ENCODE peak calls at places on chromosomes 7 and 10, in five cellular contexts. S, L, E, Q and F are unnamed samples.

GRCh38 chr10:44008270-44008916 is 359.7 kb upstream of the ZNF32 start:
- DNase-seq in Q (peak; percentile 63), E (no peak), L (peak; percentile 18), S (no peak), F (peak; percentile 60)

GRCh38 chr10:63825111-63825510 is 303.9 kb downstream of the REEP3 start:
- DNase-seq in E (no peak), S (no peak), L (no peak), Q (peak; percentile 43), F (peak; percentile 34)

GRCh38 chr7:67470256-67470751 is 473.7 kb downstream of the TYW1 start:
- DNase-seq in E (peak; percentile 71), Q (no peak), S (peak; percentile 82), L (no peak), F (no peak)

GRCh38 chr10:29461042-29461441 is 172.2 kb downstream of the LYZL1 start:
- DNase-seq in L (no peak), E (no peak), Q (no peak), S (no peak), F (no peak)

GRCh38 chr10:78047314-78047891 is 13.7 kb downstream of the RPS24 start:
- DNase-seq in E (peak; percentile 91), Q (peak; percentile 76), S (peak; percentile 94), L (peak; percentile 91), F (peak; percentile 88)

GRCh38 chr10:127699311-127699710 is 37.7 kb upstream of the FOXI2 start:
- DNase-seq in Q (no peak), L (no peak), E (no peak), S (no peak), F (no peak)

GRCh38 chr10:12539350-12540164 is 190.2 kb downstream of the CAMK1D start:
- DNase-seq in Q (peak; percentile 19), E (no peak), L (no peak), S (no peak), F (no peak)

GRCh38 chr7:132333301-132333700 is 243.0 kb downstream of the PLXNA4 start:
- DNase-seq in Q (no peak), E (no peak), L (no peak), S (no peak), F (no peak)

GRCh38 chr10:42926831-42927230 is 144.2 kb downstream of the BMS1 start:
- DNase-seq in Q (no peak), S (peak; percentile 76), L (peak; percentile 46), E (no peak), F (peak; percentile 53)

GRCh38 chr7:139886206-139886605 is 57.1 kb downstream of the TBXAS1 start:
- DNase-seq in L (no peak), E (no peak), Q (peak; percentile 42), S (no peak), F (peak; percentile 40)

GRCh38 chr7:96198047-96198636 is 123.8 kb downstream of the SLC25A13 start:
- DNase-seq in S (peak; percentile 19), Q (peak; percentile 40), L (no peak), E (no peak), F (no peak)

GRCh38 chr10:8594711-8595110 is 540.2 kb downstream of the GATA3 start:
- DNase-seq in S (no peak), L (no peak), E (no peak), Q (no peak), F (no peak)

GRCh38 chr7:311796-312195 is 21.8 kb downstream of the FOXL3 start:
- DNase-seq in L (no peak), Q (no peak), S (no peak), E (peak; percentile 52), F (no peak)

GRCh38 chr7:106671160-106671559 is 10.2 kb upstream of the CCDC71L start:
- DNase-seq in L (no peak), S (no peak), Q (no peak), E (no peak), F (no peak)

GRCh38 chr10:4315529-4315928 is 510.5 kb upstream of the AKR1E2 start:
- DNase-seq in S (no peak), Q (peak; percentile 72), E (no peak), L (peak; percentile 91), F (peak; percentile 86)

GRCh38 chr7:87202208-87202607 is 17.3 kb downstream of the TMEM243 start:
- DNase-seq in S (no peak), E (no peak), Q (no peak), L (no peak), F (no peak)

GRCh38 chr7:102992820-102993531 is 80.2 kb downstream of the LRRC17 start:
- DNase-seq in Q (peak; percentile 98), S (no peak), L (peak; percentile 74), E (no peak), F (peak; percentile 72)

GRCh38 chr10:60827791-60828488 is 49.7 kb downstream of the CDK1 start:
- DNase-seq in Q (peak; percentile 94), E (no peak), S (no peak), L (peak; percentile 90), F (peak; percentile 61)

GRCh38 chr7:140005754-140006503 is 56.8 kb downstream of the PARP12 start:
- DNase-seq in S (peak; percentile 68), Q (peak; percentile 9), L (peak; percentile 57), E (peak; percentile 48), F (peak; percentile 24)

GRCh38 chr7:77887567-77887966 is 89.0 kb downstream of the PHTF2 start:
- DNase-seq in E (no peak), L (peak; percentile 63), Q (peak; percentile 90), S (no peak), F (peak; percentile 87)

GRCh38 chr7:158157460-158157859 is 430.2 kb downstream of the PTPRN2 start:
- DNase-seq in S (no peak), Q (no peak), E (no peak), L (no peak), F (no peak)

GRCh38 chr10:79443338-79444242 is 1.8 kb downstream of the ZCCHC24 start:
- DNase-seq in Q (no peak), L (no peak), E (no peak), S (no peak), F (no peak)
- H3K4me3 ChIP-seq in Q (peak overlapping the region; percentile 72), L (peak overlapping the region; percentile 88), E (peak overlapping the region; percentile 99), S (peak overlapping the region; percentile 86), F (peak overlapping the region; percentile 84)

GRCh38 chr10:71761541-71762113 is 11.7 kb downstream of the VSIR start:
- DNase-seq in Q (no peak), S (no peak), L (no peak), E (no peak), F (no peak)
- TF ChIP-seq CTCF in Q (no peak), S (peak; percentile 28), L (peak; percentile 3), E (no peak), F (no peak)

DNA sequence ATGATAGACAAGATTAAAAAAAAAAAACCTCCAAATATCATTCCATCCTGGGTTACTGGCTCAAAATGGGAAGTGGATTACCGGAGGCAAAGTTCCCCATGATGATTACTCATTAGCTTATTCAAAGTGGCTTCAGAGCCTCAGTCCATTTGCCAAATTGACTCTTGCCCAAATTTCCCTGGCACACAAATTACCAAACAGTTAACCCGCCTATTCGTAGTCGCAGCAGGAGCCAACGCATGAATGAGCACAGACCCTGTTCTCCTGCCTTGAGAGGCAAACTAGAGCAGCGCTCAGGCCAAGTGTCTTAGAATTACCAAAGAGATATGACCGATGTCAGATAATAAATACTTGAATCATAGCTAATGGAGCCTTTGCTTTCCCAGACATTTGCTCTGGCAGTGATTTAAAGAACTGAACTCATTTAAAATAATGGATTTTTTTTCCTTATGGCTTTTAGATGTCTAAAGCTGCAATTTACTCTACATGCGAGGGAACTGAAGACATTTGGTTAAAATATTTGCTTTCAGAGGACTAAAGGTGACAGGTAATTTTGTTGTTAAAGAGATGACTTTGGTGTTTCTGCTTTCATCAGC is 64.9 kb downstream of the CTTNBP2 start:
- DNase-seq in E (no peak), S (peak; percentile 58), Q (peak; percentile 87), L (no peak), F (peak; percentile 55)
- H3K4me3 ChIP-seq in E (no peak overlapping the region), S (no peak overlapping the region), Q (no peak overlapping the region), L (no peak overlapping the region), F (no peak overlapping the region)

GRCh38 chr10:33091186-33091585 is 133.2 kb upstream of the ITGB1 start:
- DNase-seq in L (no peak), E (no peak), Q (no peak), S (no peak), F (no peak)

GRCh38 chr10:33095867-33096479 is 137.9 kb upstream of the ITGB1 start:
- DNase-seq in L (no peak), S (no peak), Q (no peak), E (no peak), F (no peak)

GRCh38 chr10:33087922-33088321 is 129.9 kb upstream of the ITGB1 start:
- DNase-seq in E (no peak), S (no peak), Q (no peak), L (no peak), F (no peak)

GRCh38 chr10:33094263-33095051 is 136.4 kb upstream of the ITGB1 start:
- DNase-seq in S (no peak), Q (no peak), E (no peak), L (no peak), F (no peak)

DNA sequence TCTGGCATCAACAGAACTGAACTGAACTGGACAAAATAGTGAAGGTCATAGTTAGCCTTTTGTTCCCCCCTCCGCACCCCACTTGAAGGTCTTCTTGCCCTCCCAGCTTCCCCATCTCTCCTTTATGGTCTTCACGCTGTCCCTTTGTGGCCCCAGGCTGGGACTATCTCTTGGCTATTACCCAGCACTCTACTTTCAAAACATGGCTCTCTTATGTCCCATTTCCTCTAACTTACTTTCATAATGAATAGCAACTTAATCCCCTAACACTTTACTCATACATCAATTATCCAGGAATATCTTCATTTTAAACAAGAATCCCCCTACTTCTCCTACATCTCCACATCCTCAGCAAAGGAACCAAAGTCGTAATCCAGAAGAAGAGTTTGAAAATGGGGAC is 135.3 kb upstream of the ITGB1 start:
- DNase-seq in Q (no peak), L (no peak), E (no peak), S (no peak), F (no peak)
- TF ChIP-seq CTCF in Q (no peak), L (no peak), E (no peak), S (no peak), F (no peak)

DNA sequence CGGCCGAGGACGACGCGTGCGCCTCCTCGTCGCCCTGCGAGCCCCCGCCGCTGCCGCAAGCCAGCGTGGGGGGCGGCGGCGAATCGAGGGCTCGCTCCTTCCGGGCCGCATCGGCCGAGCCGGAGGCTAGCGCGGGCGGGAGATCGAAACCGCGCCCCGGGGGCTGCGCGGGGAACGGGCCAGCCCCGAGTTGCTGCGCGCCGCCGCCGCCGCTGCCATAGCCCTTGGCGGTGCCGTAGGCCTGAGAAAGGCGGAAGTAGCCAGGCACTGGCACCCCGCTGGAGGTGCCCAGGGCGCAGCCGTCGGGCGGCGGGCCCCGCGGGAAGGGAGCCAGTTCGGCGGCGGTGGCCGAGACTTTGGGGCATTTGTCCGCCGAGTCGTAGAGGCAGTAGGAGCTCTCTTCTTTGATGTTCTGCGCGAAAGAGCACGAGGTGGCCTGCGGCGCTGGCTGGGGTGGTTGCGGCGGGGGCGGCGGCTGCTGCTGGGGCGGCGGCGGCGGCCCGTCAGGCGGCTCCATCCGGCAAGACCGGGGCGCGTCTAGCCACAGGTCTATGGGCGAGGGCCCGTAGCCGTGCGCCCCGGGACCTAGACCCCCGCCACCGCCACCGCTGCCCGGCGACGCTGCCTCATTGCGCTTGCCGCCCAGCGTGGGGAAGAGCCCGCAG is 576 bp downstream of the HOXA10 start:
- DNase-seq in S (no peak), Q (no peak), L (no peak), E (peak; percentile 74), F (no peak)
- H3K4me3 ChIP-seq in S (no peak overlapping the region), Q (peak overlapping the region; percentile 24), L (no peak overlapping the region), E (peak overlapping the region; percentile 47), F (peak overlapping the region; percentile 60)

DNA sequence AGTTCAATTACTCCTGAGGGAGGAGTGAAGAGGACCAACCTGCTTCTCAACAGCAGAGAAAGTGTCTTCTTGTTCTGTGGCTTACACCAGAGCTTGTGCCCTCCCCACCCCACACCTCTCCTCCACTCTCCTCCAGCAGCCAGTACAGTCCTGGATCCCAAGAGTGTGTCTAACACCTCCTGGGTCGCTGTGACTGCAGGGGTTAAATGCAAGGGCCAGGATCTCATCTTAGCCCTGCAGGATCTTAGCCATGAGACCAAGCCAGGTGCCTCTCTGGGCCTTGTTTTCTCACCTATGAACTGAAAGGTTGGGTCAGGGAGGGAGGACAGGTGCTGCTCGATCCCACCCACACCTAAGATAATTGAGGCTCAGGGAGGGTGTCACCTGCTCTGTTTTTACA is 34.5 kb upstream of the MSRB2 start:
- DNase-seq in S (no peak), Q (no peak), L (no peak), E (no peak), F (no peak)
- TF ChIP-seq CTCF in S (no peak), Q (no peak), L (no peak), E (no peak), F (no peak)